ENCODE peak calls at places on chromosomes 5 and 9, in four cellular contexts. One of them, this sample, is unnamed.

GRCh38 chr9:76559283-76559682 is 100.3 kb downstream of the GCNT1 start:
- DNase-seq in K562: no peak
- DNase-seq in HepG2: no peak
- DNase-seq in GM12878: no peak
- DNase-seq in this sample: no peak

GRCh38 chr9:109101202-109101595 is 18.5 kb downstream of the TMEM245 start:
- DNase-seq in K562: no peak
- DNase-seq in HepG2: no peak
- DNase-seq in GM12878: no peak
- DNase-seq in this sample: no peak

GRCh38 chr5:76408104-76408644 is 5.1 kb downstream of the IQGAP2 start:
- DNase-seq in K562: no peak
- DNase-seq in GM12878: no peak
- DNase-seq in HepG2: peak
- DNase-seq in this sample: no peak

GRCh38 chr5:22719842-22720241 is 133.3 kb downstream of the CDH12 start:
- DNase-seq in HepG2: no peak
- DNase-seq in GM12878: no peak
- DNase-seq in K562: no peak
- DNase-seq in this sample: no peak

GRCh38 chr5:57566914-57567313 is 84.3 kb upstream of the ACTBL2 start:
- DNase-seq in GM12878: no peak
- DNase-seq in K562: no peak
- DNase-seq in HepG2: no peak
- DNase-seq in this sample: no peak

GRCh38 chr5:9624196-9624947 is 5.8 kb downstream of the TAS2R1 start:
- DNase-seq in K562: no peak
- DNase-seq in GM12878: no peak
- DNase-seq in HepG2: no peak
- DNase-seq in this sample: no peak

GRCh38 chr9:121870271-121870670 is 218.8 kb downstream of the DAB2IP start:
- DNase-seq in HepG2: no peak
- DNase-seq in K562: no peak
- DNase-seq in GM12878: no peak
- DNase-seq in this sample: no peak

GRCh38 chr9:87108639-87109038 is 161.3 kb upstream of the GAS1 start:
- DNase-seq in K562: no peak
- DNase-seq in GM12878: no peak
- DNase-seq in HepG2: no peak
- DNase-seq in this sample: no peak

GRCh38 chr5:73280821-73281746 is 108.1 kb downstream of the TMEM174 start:
- DNase-seq in HepG2: no peak
- DNase-seq in K562: no peak
- DNase-seq in GM12878: no peak
- DNase-seq in this sample: peak

GRCh38 chr9:76901801-76902200 is 4.1 kb downstream of the PRUNE2 start:
- DNase-seq in K562: no peak
- DNase-seq in GM12878: no peak
- DNase-seq in HepG2: no peak
- DNase-seq in this sample: no peak

GRCh38 chr5:160923927-160924705 is 72.1 kb upstream of the ATP10B start:
- DNase-seq in HepG2: peak
- DNase-seq in GM12878: no peak
- DNase-seq in K562: no peak
- DNase-seq in this sample: no peak

GRCh38 chr5:42995152-42995751 is 44.9 kb downstream of the ANXA2R start:
- DNase-seq in GM12878: no peak
- DNase-seq in HepG2: no peak
- DNase-seq in K562: no peak
- DNase-seq in this sample: no peak

GRCh38 chr9:3478549-3478953 is 47.2 kb downstream of the RFX3 start:
- DNase-seq in K562: no peak
- DNase-seq in HepG2: peak
- DNase-seq in GM12878: peak
- DNase-seq in this sample: no peak

GRCh38 chr9:117104972-117105495 is 309.8 kb downstream of the ASTN2 start:
- DNase-seq in K562: no peak
- DNase-seq in HepG2: no peak
- DNase-seq in GM12878: no peak
- DNase-seq in this sample: no peak

GRCh38 chr5:167036585-167036984 is 1254.9 kb upstream of the WWC1 start:
- DNase-seq in HepG2: no peak
- DNase-seq in GM12878: no peak
- DNase-seq in K562: no peak
- DNase-seq in this sample: no peak

GRCh38 chr5:56377573-56377972 is 144.4 kb upstream of the ANKRD55 start:
- DNase-seq in HepG2: no peak
- DNase-seq in K562: no peak
- DNase-seq in GM12878: no peak
- DNase-seq in this sample: no peak

GRCh38 chr5:178398856-178399722 is 166.5 kb upstream of the PHYKPL start:
- DNase-seq in HepG2: no peak
- DNase-seq in K562: no peak
- DNase-seq in GM12878: no peak
- DNase-seq in this sample: no peak

GRCh38 chr5:127909078-127909477 is 174.5 kb upstream of the SLC12A2 start:
- DNase-seq in GM12878: no peak
- DNase-seq in HepG2: peak
- DNase-seq in K562: peak
- DNase-seq in this sample: peak

GRCh38 chr5:112784726-112785125 is 47.0 kb downstream of the APC start:
- DNase-seq in K562: no peak
- DNase-seq in GM12878: no peak
- DNase-seq in HepG2: no peak
- DNase-seq in this sample: no peak

GRCh38 chr9:133075925-133076324 is 14.1 kb downstream of the CEL start:
- DNase-seq in GM12878: no peak
- DNase-seq in K562: no peak
- DNase-seq in HepG2: peak
- DNase-seq in this sample: no peak

GRCh38 chr9:105620996-105621395 is 41.3 kb upstream of the TAL2 start:
- DNase-seq in GM12878: no peak
- DNase-seq in HepG2: no peak
- DNase-seq in K562: no peak
- DNase-seq in this sample: no peak

GRCh38 chr5:59757442-59757841 is 136.1 kb downstream of the PDE4D start:
- DNase-seq in K562: no peak
- DNase-seq in GM12878: no peak
- DNase-seq in HepG2: no peak
- DNase-seq in this sample: no peak

GRCh38 chr5:143217065-143217803 is 186.3 kb downstream of the NR3C1 start:
- DNase-seq in GM12878: no peak
- DNase-seq in K562: peak
- DNase-seq in HepG2: peak
- DNase-seq in this sample: no peak

GRCh38 chr5:124232517-124232916 is 513.9 kb downstream of the ZNF608 start:
- DNase-seq in GM12878: no peak
- DNase-seq in HepG2: no peak
- DNase-seq in K562: no peak
- DNase-seq in this sample: no peak
- TF ChIP-seq FOXM1 in GM12878: no peak
- TF ChIP-seq FOXM1 in HepG2: no peak
- TF ChIP-seq FOXM1 in K562: no peak
- TF ChIP-seq FOXM1 in this sample: no peak

GRCh38 chr9:83013867-83014605 is 48.9 kb downstream of the RASEF start:
- DNase-seq in GM12878: no peak
- DNase-seq in K562: no peak
- DNase-seq in HepG2: no peak
- DNase-seq in this sample: no peak
- TF ChIP-seq BHLHE40 in GM12878: no peak
- TF ChIP-seq BHLHE40 in K562: no peak
- TF ChIP-seq BHLHE40 in HepG2: no peak
- TF ChIP-seq BHLHE40 in this sample: no peak

DNA sequence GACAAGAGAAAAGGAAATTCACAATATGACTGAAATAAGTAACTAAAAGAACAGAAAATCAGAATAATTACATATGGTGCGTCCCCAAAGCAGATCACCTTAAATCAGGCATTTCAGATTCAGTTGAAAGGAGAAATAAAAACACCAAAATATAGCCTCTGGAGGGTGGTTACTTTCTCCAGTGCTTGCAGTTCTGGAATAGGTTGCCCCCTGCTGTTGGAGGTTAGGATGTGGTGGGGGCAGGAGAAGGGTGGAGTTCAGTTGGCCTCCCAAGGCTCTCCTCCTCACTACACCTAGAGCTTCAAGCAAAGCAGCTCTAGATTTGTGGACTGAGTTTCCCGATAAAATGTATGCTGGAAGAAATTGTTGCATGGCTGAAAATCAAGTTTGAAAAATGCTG is 338.2 kb upstream of the TLE4 start:
- DNase-seq in K562: peak
- DNase-seq in HepG2: peak
- DNase-seq in GM12878: no peak
- DNase-seq in this sample: peak
- TF ChIP-seq FOXM1 in K562: no peak
- TF ChIP-seq FOXM1 in HepG2: no peak
- TF ChIP-seq FOXM1 in GM12878: no peak
- TF ChIP-seq FOXM1 in this sample: no peak

DNA sequence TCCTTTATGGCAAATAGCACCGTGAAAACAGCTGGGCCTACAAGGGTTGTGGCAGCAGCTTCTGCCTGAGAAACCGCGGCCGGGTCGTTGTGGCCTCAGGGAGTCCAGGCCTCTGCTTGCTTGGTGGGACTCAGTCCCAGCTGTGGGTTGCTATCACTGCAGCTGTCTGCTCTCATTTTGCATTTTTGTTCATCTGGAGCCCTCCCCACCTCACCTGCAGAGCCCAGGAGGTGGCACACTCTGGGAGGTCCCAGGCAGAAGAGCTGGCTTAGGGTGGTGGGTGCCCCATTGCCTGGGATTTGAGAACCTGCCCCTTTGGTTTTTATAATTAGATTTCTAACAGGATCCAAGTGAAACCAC is 138.4 kb downstream of the GADD45G start:
- DNase-seq in HepG2: no peak
- DNase-seq in K562: no peak
- DNase-seq in GM12878: peak
- DNase-seq in this sample: no peak
- TF ChIP-seq BHLHE40 in HepG2: no peak
- TF ChIP-seq BHLHE40 in K562: no peak
- TF ChIP-seq BHLHE40 in GM12878: peak
- TF ChIP-seq BHLHE40 in this sample: no peak

GRCh38 chr5:134432174-134432573 is 20.5 kb upstream of the CDKN2AIPNL start:
- DNase-seq in HepG2: no peak
- DNase-seq in K562: no peak
- DNase-seq in GM12878: no peak
- DNase-seq in this sample: no peak
- TF ChIP-seq FOXM1 in HepG2: no peak
- TF ChIP-seq FOXM1 in K562: no peak
- TF ChIP-seq FOXM1 in GM12878: no peak
- TF ChIP-seq FOXM1 in this sample: no peak